ENCODE peak calls at places on chromosomes 2 and 18, in seven cellular contexts. M, I, R, X, F, N and J are unnamed samples.

GRCh38 chr2:69123182-69123581 is 110.2 kb downstream of the ANTXR1 start:
- DNase-seq in M (no peak), I (no peak), R (no peak), X (peak; percentile 33), F (no peak), N (no peak), J (no peak)

GRCh38 chr2:60445684-60446184 is 107.7 kb downstream of the BCL11A start:
- DNase-seq in M (no peak), I (no peak), R (no peak), X (no peak), F (peak; percentile 46), N (peak; percentile 25), J (no peak)

GRCh38 chr2:1625281-1626001 is 118.9 kb downstream of the PXDN start:
- DNase-seq in M (peak; percentile 70), I (peak; percentile 44), R (peak; percentile 95), X (peak; percentile 91), F (peak; percentile 67), N (peak; percentile 69), J (no peak)

GRCh38 chr2:225182126-225182525 is 139.9 kb upstream of the DOCK10 start:
- DNase-seq in M (no peak), I (no peak), R (no peak), X (no peak), F (no peak), N (no peak), J (no peak)

GRCh38 chr2:46249654-46250053 is 47.6 kb upstream of the EPAS1 start:
- DNase-seq in M (no peak), I (no peak), R (no peak), X (no peak), F (no peak), N (no peak), J (no peak)

GRCh38 chr2:202317080-202317859 is 51.7 kb downstream of the NOP58 start:
- DNase-seq in M (no peak), I (peak; percentile 72), R (peak; percentile 79), X (peak; percentile 94), F (no peak), N (peak; percentile 74), J (no peak)

GRCh38 chr2:145404690-145405089 is 884.8 kb upstream of the ZEB2 start:
- DNase-seq in M (no peak), I (no peak), R (peak; percentile 20), X (peak; percentile 17), F (no peak), N (no peak), J (no peak)

GRCh38 chr2:231919341-231920035 is 6.7 kb downstream of the NPPC start:
- DNase-seq in M (no peak), I (no peak), R (no peak), X (no peak), F (no peak), N (no peak), J (no peak)

GRCh38 chr2:201357216-201357615 is at the start of gene FLACC1:
- DNase-seq in M (no peak), I (no peak), R (peak; percentile 83), X (peak; percentile 61), F (no peak), N (peak; percentile 36), J (no peak)

GRCh38 chr18:33735428-33735827 is 157.4 kb downstream of the ASXL3 start:
- DNase-seq in M (no peak), I (no peak), R (no peak), X (no peak), F (no peak), N (no peak), J (no peak)

GRCh38 chr2:187453078-187453641 is 5.1 kb upstream of the CALCRL start:
- DNase-seq in M (no peak), I (no peak), R (peak; percentile 62), X (no peak), F (peak; percentile 38), N (peak; percentile 35), J (no peak)

GRCh38 chr18:13112982-13113381 is 105.6 kb upstream of the LDLRAD4 start:
- DNase-seq in M (no peak), I (peak; percentile 40), R (peak; percentile 27), X (peak; percentile 66), F (peak; percentile 30), N (peak; percentile 67), J (no peak)

GRCh38 chr2:100577777-100578176 is 15.0 kb downstream of the PDCL3 start:
- DNase-seq in M (no peak), I (no peak), R (peak; percentile 29), X (peak; percentile 19), F (no peak), N (no peak), J (no peak)

GRCh38 chr2:222861411-222862067 is 703 bp downstream of the ACSL3 start:
- DNase-seq in M (peak; percentile 79), I (peak; percentile 34), R (no peak), X (peak; percentile 37), F (peak; percentile 26), N (peak; percentile 84), J (no peak)

GRCh38 chr2:188678921-188679320 is 295.3 kb upstream of the COL3A1 start:
- DNase-seq in M (no peak), I (no peak), R (peak; percentile 85), X (peak; percentile 88), F (no peak), N (peak; percentile 44), J (no peak)

GRCh38 chr2:26461601-26462023 is 16.3 kb downstream of the OTOF start:
- DNase-seq in M (peak; percentile 47), I (no peak), R (no peak), X (no peak), F (no peak), N (no peak), J (no peak)

GRCh38 chr2:86393521-86394490 is 47.4 kb upstream of the KDM3A start:
- DNase-seq in M (no peak), I (no peak), R (peak; percentile 39), X (peak; percentile 55), F (no peak), N (no peak), J (no peak)

GRCh38 chr2:221104391-221104811 is 467.7 kb downstream of the EPHA4 start:
- DNase-seq in M (peak; percentile 83), I (peak; percentile 48), R (peak; percentile 0), X (peak; percentile 73), F (no peak), N (peak; percentile 48), J (no peak)

GRCh38 chr2:156883828-156884615 is 373.5 kb upstream of the GALNT5 start:
- DNase-seq in M (no peak), I (no peak), R (peak; percentile 87), X (peak; percentile 38), F (no peak), N (no peak), J (no peak)

GRCh38 chr2:25279091-25279651 is 62.6 kb downstream of the DNMT3A start:
- DNase-seq in M (peak; percentile 82), I (peak; percentile 62), R (no peak), X (peak; percentile 36), F (peak; percentile 81), N (peak; percentile 27), J (no peak)

GRCh38 chr2:100017633-100018032 is 124.8 kb downstream of the AFF3 start:
- DNase-seq in M (no peak), I (no peak), R (peak; percentile 5), X (peak; percentile 74), F (no peak), N (peak; percentile 22), J (no peak)

GRCh38 chr2:43361286-43361685 is 134.9 kb upstream of the ZFP36L2 start:
- DNase-seq in M (no peak), I (no peak), R (no peak), X (peak; percentile 39), F (no peak), N (peak; percentile 51), J (no peak)

GRCh38 chr2:155442755-155443372 is 744.4 kb downstream of the KCNJ3 start:
- DNase-seq in M (no peak), I (no peak), R (peak; percentile 0), X (peak; percentile 6), F (no peak), N (no peak), J (no peak)

GRCh38 chr2:100142393-100142792 is at the start of gene AFF3:
- DNase-seq in M (no peak), I (no peak), R (no peak), X (no peak), F (peak; percentile 81), N (no peak), J (no peak)

GRCh38 chr2:98559581-98559980 is 48.7 kb downstream of the COA5 start:
- DNase-seq in M (no peak), I (no peak), R (no peak), X (peak; percentile 25), F (no peak), N (no peak), J (no peak)

GRCh38 chr2:53559302-53559967 is 208.2 kb upstream of the CHAC2 start:
- DNase-seq in M (no peak), I (no peak), R (peak; percentile 5), X (peak; percentile 7), F (no peak), N (no peak), J (no peak)

GRCh38 chr2:226797289-226797988 is 2.2 kb downstream of the IRS1 start:
- DNase-seq in M (peak; percentile 73), I (peak; percentile 50), R (peak; percentile 53), X (no peak), F (no peak), N (peak; percentile 77), J (peak; percentile 87)

GRCh38 chr18:25349926-25350560 is 1.9 kb downstream of the ZNF521 start:
- DNase-seq in M (peak; percentile 63), I (peak; percentile 48), R (no peak), X (peak; percentile 31), F (no peak), N (peak; percentile 12), J (no peak)